ENCODE peak calls at places on chromosomes 12 and 14, in nine cellular contexts. S, X, U, F, H, K, D, T and I are unnamed samples.

GRCh38 chr12:563250-563781 is 99.9 kb downstream of the NINJ2 start:
- DNase-seq in S (no peak), U (no peak), K (no peak), F (no peak), D (no peak), X (no peak), H (no peak), T (no peak), I (no peak)

GRCh38 chr14:65303902-65304222 is 108.7 kb upstream of the FUT8 start:
- DNase-seq in T (no peak), F (no peak), D (no peak), S (no peak), K (no peak), U (no peak), X (no peak), H (no peak), I (peak; percentile 95)

GRCh38 chr14:103563089-103563620 is 395 bp downstream of the COA8 start:
- DNase-seq in H (peak; percentile 87), F (peak; percentile 46), S (no peak), K (peak; percentile 43), X (no peak), D (peak; percentile 20), U (peak; percentile 81), T (no peak), I (no peak)

GRCh38 chr12:52977195-52977594 is 28.3 kb downstream of the KRT18 start:
- DNase-seq in K (no peak), T (no peak), U (no peak), H (no peak), S (no peak), D (no peak), X (no peak), F (no peak), I (no peak)

GRCh38 chr14:64556526-64556925 is 6.8 kb downstream of the PPP1R36 start:
- DNase-seq in X (no peak), S (no peak), U (no peak), F (peak; percentile 31), D (no peak), H (no peak), K (no peak), T (no peak), I (no peak)

GRCh38 chr12:12606793-12607589 is 4.7 kb upstream of the CREBL2 start:
- DNase-seq in K (no peak), S (no peak), T (no peak), F (no peak), U (no peak), H (no peak), X (peak; percentile 23), D (no peak), I (no peak)

GRCh38 chr12:114218136-114218535 is 187.8 kb downstream of the TBX5 start:
- DNase-seq in K (no peak), F (no peak), U (no peak), D (no peak), X (no peak), T (no peak), H (no peak), S (no peak), I (no peak)

GRCh38 chr14:105894125-105894977 is 368.0 kb downstream of the TMEM121 start:
- DNase-seq in D (no peak), X (no peak), U (no peak), F (peak; percentile 4), S (peak; percentile 35), T (peak; percentile 13), H (peak; percentile 48), K (no peak), I (no peak)

GRCh38 chr14:68255697-68256178 is 436.2 kb downstream of the RAD51B start:
- DNase-seq in T (no peak), H (no peak), D (no peak), K (no peak), X (no peak), F (no peak), S (no peak), U (no peak), I (no peak)

GRCh38 chr12:4539167-4539870 is 629 bp downstream of the RAD51AP1 start:
- DNase-seq in U (no peak), K (peak; percentile 61), F (no peak), D (no peak), H (no peak), X (no peak), T (no peak), S (no peak), I (no peak)

GRCh38 chr12:51620448-51620847 is 29.4 kb downstream of the SCN8A start:
- DNase-seq in D (no peak), T (no peak), H (no peak), S (no peak), X (no peak), K (no peak), F (no peak), U (no peak), I (no peak)

GRCh38 chr14:26370118-26370517 is 227.7 kb downstream of the NOVA1 start:
- DNase-seq in S (no peak), H (no peak), X (no peak), F (no peak), U (no peak), T (no peak), D (peak; percentile 77), K (no peak), I (no peak)

GRCh38 chr14:95303552-95303951 is 16.2 kb downstream of the CLMN start:
- DNase-seq in U (no peak), H (no peak), S (no peak), D (no peak), X (no peak), F (no peak), T (peak; percentile 67), K (no peak), I (no peak)

GRCh38 chr12:117408161-117408791 is 46.9 kb upstream of the NOS1 start:
- DNase-seq in H (no peak), S (no peak), F (no peak), U (peak; percentile 18), T (no peak), D (no peak), X (no peak), K (peak; percentile 55), I (no peak)

GRCh38 chr12:12717586-12718381 is 616 bp downstream of the CDKN1B start:
- DNase-seq in D (no peak), U (no peak), H (peak; percentile 81), X (no peak), F (no peak), S (peak; percentile 71), K (peak; percentile 49), T (no peak), I (peak; percentile 53)

GRCh38 chr14:28608438-28608837 is 158.1 kb upstream of the FOXG1 start:
- DNase-seq in S (no peak), T (no peak), D (peak; percentile 39), U (no peak), F (no peak), X (no peak), H (no peak), K (no peak), I (no peak)